ENCODE peak calls at places on chromosomes 3 and 15, in six cellular contexts. E is Jurkat, Clone E6-1; J is HS-5; N is psoas muscle; V is NCI-H774; W is stomach. F is an unnamed sample.

GRCh38 chr15:64009798-64010241 is 36.5 kb downstream of the DAPK2 start:
- DNase-seq in E (peak; percentile 23), J (no peak), N (no peak), V (no peak), W (no peak), F (no peak)

GRCh38 chr3:77967621-77968020 is 927.7 kb downstream of the ROBO2 start:
- DNase-seq in E (no peak), J (no peak), N (no peak), V (no peak), W (no peak), F (no peak)

GRCh38 chr3:9820944-9821343 is 10.9 kb downstream of the TTLL3 start:
- DNase-seq in E (no peak), J (no peak), N (no peak), V (no peak), W (no peak), F (no peak)

GRCh38 chr15:83858820-83859505 is 205.0 kb downstream of the ADAMTSL3 start:
- DNase-seq in E (no peak), J (no peak), N (no peak), V (no peak), W (no peak), F (no peak)

GRCh38 chr3:153414972-153415371 is 252.9 kb downstream of the RAP2B start:
- DNase-seq in E (no peak), J (no peak), N (no peak), V (no peak), W (no peak), F (no peak)

GRCh38 chr3:17939157-17939556 is 196.7 kb upstream of the TBC1D5 start:
- DNase-seq in E (no peak), J (no peak), N (no peak), V (no peak), W (no peak), F (no peak)

GRCh38 chr3:135034881-135035440 is 239.9 kb downstream of the EPHB1 start:
- DNase-seq in E (no peak), J (no peak), N (no peak), V (no peak), W (no peak), F (no peak)

GRCh38 chr3:109387241-109387640 is 49.9 kb upstream of the DPPA4 start:
- DNase-seq in E (no peak), J (no peak), N (no peak), V (no peak), W (no peak), F (no peak)

GRCh38 chr15:89958107-89958805 is 42.9 kb upstream of the ZNF710 start:
- DNase-seq in E (no peak), J (no peak), N (no peak), V (no peak), W (peak; percentile 77), F (peak; percentile 70)

GRCh38 chr15:78624651-78625590 is 4.1 kb upstream of the CHRNA3 start:
- DNase-seq in E (no peak), J (no peak), N (no peak), V (no peak), W (peak; percentile 22), F (no peak)

GRCh38 chr3:78633626-78634025 is 1134.2 kb downstream of the ROBO1 start:
- DNase-seq in E (no peak), J (no peak), N (no peak), V (no peak), W (no peak), F (no peak)

GRCh38 chr3:145865329-145865904 is 295.6 kb downstream of the PLOD2 start:
- DNase-seq in E (no peak), J (no peak), N (no peak), V (no peak), W (no peak), F (no peak)

GRCh38 chr3:47910777-47911440 is 105.3 kb downstream of the MAP4 start:
- DNase-seq in E (no peak), J (peak; percentile 88), N (peak; percentile 25), V (no peak), W (no peak), F (no peak)

GRCh38 chr3:30539214-30539613 is 67.2 kb upstream of the TGFBR2 start:
- DNase-seq in E (no peak), J (no peak), N (no peak), V (no peak), W (no peak), F (no peak)

GRCh38 chr3:122680381-122681293 is at the start of gene PARP14:
- DNase-seq in E (peak; percentile 35), J (peak; percentile 31), N (peak; percentile 67), V (peak; percentile 13), W (peak; percentile 79), F (peak; percentile 65)

GRCh38 chr15:68817304-68818087 is 3.2 kb downstream of the ANP32A start:
- DNase-seq in E (peak; percentile 67), J (no peak), N (peak; percentile 66), V (peak; percentile 53), W (peak; percentile 81), F (peak; percentile 60)